ENCODE peak calls at places on chromosomes 6 and 20, in ten cellular contexts. One of them, this sample, is unnamed.

GRCh38 chr6:13346245-13346644 is 17.9 kb upstream of the TBC1D7 start:
- ATAC-seq in activated CD8-positive, alpha-beta memory T cell treated with anti-CD3 and anti-CD28 coated beads, Interleukin-2, amount 10 ng/mL, durations not matched to agents 7 days and 5 days: no peak
- ATAC-seq in omental fat pad: no peak
- ATAC-seq in WTC11: no peak
- ATAC-seq in sciatic nerve: no peak
- ATAC-seq in left cardiac atrium: no peak
- ATAC-seq in HCT116: no peak
- ATAC-seq in T-helper 17 cell: no peak
- ATAC-seq in Right ventricle myocardium inferior: no peak
- ATAC-seq in naive thymus-derived CD4-positive, alpha-beta T cell: no peak
- ATAC-seq in this sample: no peak

GRCh38 chr6:152669894-152670293 is 27.8 kb upstream of the MYCT1 start:
- ATAC-seq in activated CD8-positive, alpha-beta memory T cell treated with anti-CD3 and anti-CD28 coated beads, Interleukin-2, amount 10 ng/mL, durations not matched to agents 7 days and 5 days: no peak
- ATAC-seq in omental fat pad: no peak
- ATAC-seq in WTC11: peak
- ATAC-seq in sciatic nerve: no peak
- ATAC-seq in left cardiac atrium: peak
- ATAC-seq in HCT116: peak
- ATAC-seq in T-helper 17 cell: no peak
- ATAC-seq in Right ventricle myocardium inferior: no peak
- ATAC-seq in naive thymus-derived CD4-positive, alpha-beta T cell: no peak
- ATAC-seq in this sample: peak

GRCh38 chr20:62558779-62559178 is 83.0 kb upstream of the GATA5 start:
- ATAC-seq in activated CD8-positive, alpha-beta memory T cell treated with anti-CD3 and anti-CD28 coated beads, Interleukin-2, amount 10 ng/mL, durations not matched to agents 7 days and 5 days: no peak
- ATAC-seq in omental fat pad: no peak
- ATAC-seq in WTC11: no peak
- ATAC-seq in sciatic nerve: peak
- ATAC-seq in left cardiac atrium: peak
- ATAC-seq in HCT116: no peak
- ATAC-seq in T-helper 17 cell: no peak
- ATAC-seq in Right ventricle myocardium inferior: peak
- ATAC-seq in naive thymus-derived CD4-positive, alpha-beta T cell: no peak
- ATAC-seq in this sample: no peak

GRCh38 chr6:159926542-159927203 is 35.9 kb downstream of the MAS1 start:
- ATAC-seq in activated CD8-positive, alpha-beta memory T cell treated with anti-CD3 and anti-CD28 coated beads, Interleukin-2, amount 10 ng/mL, durations not matched to agents 7 days and 5 days: no peak
- ATAC-seq in omental fat pad: no peak
- ATAC-seq in WTC11: no peak
- ATAC-seq in sciatic nerve: peak
- ATAC-seq in left cardiac atrium: no peak
- ATAC-seq in HCT116: no peak
- ATAC-seq in T-helper 17 cell: no peak
- ATAC-seq in Right ventricle myocardium inferior: no peak
- ATAC-seq in naive thymus-derived CD4-positive, alpha-beta T cell: no peak
- ATAC-seq in this sample: no peak

GRCh38 chr6:108581932-108582500 is 21.3 kb downstream of the FOXO3 start:
- ATAC-seq in activated CD8-positive, alpha-beta memory T cell treated with anti-CD3 and anti-CD28 coated beads, Interleukin-2, amount 10 ng/mL, durations not matched to agents 7 days and 5 days: no peak
- ATAC-seq in omental fat pad: no peak
- ATAC-seq in WTC11: peak
- ATAC-seq in sciatic nerve: no peak
- ATAC-seq in left cardiac atrium: no peak
- ATAC-seq in HCT116: no peak
- ATAC-seq in T-helper 17 cell: no peak
- ATAC-seq in Right ventricle myocardium inferior: no peak
- ATAC-seq in naive thymus-derived CD4-positive, alpha-beta T cell: no peak
- ATAC-seq in this sample: peak

GRCh38 chr6:89789980-89790379 is 29.6 kb downstream of the MDN1 start:
- ATAC-seq in activated CD8-positive, alpha-beta memory T cell treated with anti-CD3 and anti-CD28 coated beads, Interleukin-2, amount 10 ng/mL, durations not matched to agents 7 days and 5 days: no peak
- ATAC-seq in omental fat pad: no peak
- ATAC-seq in WTC11: no peak
- ATAC-seq in sciatic nerve: no peak
- ATAC-seq in left cardiac atrium: no peak
- ATAC-seq in HCT116: no peak
- ATAC-seq in T-helper 17 cell: no peak
- ATAC-seq in Right ventricle myocardium inferior: no peak
- ATAC-seq in naive thymus-derived CD4-positive, alpha-beta T cell: no peak
- ATAC-seq in this sample: no peak

GRCh38 chr6:88866856-88867255 is 96.6 kb downstream of the RNGTT start:
- ATAC-seq in activated CD8-positive, alpha-beta memory T cell treated with anti-CD3 and anti-CD28 coated beads, Interleukin-2, amount 10 ng/mL, durations not matched to agents 7 days and 5 days: no peak
- ATAC-seq in omental fat pad: no peak
- ATAC-seq in WTC11: no peak
- ATAC-seq in sciatic nerve: no peak
- ATAC-seq in left cardiac atrium: no peak
- ATAC-seq in HCT116: no peak
- ATAC-seq in T-helper 17 cell: no peak
- ATAC-seq in Right ventricle myocardium inferior: no peak
- ATAC-seq in naive thymus-derived CD4-positive, alpha-beta T cell: no peak
- ATAC-seq in this sample: no peak

GRCh38 chr6:118813795-118814194 is 80.2 kb upstream of the ASF1A start:
- ATAC-seq in activated CD8-positive, alpha-beta memory T cell treated with anti-CD3 and anti-CD28 coated beads, Interleukin-2, amount 10 ng/mL, durations not matched to agents 7 days and 5 days: no peak
- ATAC-seq in omental fat pad: no peak
- ATAC-seq in WTC11: no peak
- ATAC-seq in sciatic nerve: no peak
- ATAC-seq in left cardiac atrium: no peak
- ATAC-seq in HCT116: no peak
- ATAC-seq in T-helper 17 cell: no peak
- ATAC-seq in Right ventricle myocardium inferior: no peak
- ATAC-seq in naive thymus-derived CD4-positive, alpha-beta T cell: no peak
- ATAC-seq in this sample: no peak

GRCh38 chr6:16947461-16948159 is 154.2 kb upstream of the STMND1 start:
- ATAC-seq in activated CD8-positive, alpha-beta memory T cell treated with anti-CD3 and anti-CD28 coated beads, Interleukin-2, amount 10 ng/mL, durations not matched to agents 7 days and 5 days: no peak
- ATAC-seq in omental fat pad: peak
- ATAC-seq in WTC11: peak
- ATAC-seq in sciatic nerve: peak
- ATAC-seq in left cardiac atrium: peak
- ATAC-seq in HCT116: peak
- ATAC-seq in T-helper 17 cell: no peak
- ATAC-seq in Right ventricle myocardium inferior: peak
- ATAC-seq in naive thymus-derived CD4-positive, alpha-beta T cell: no peak
- ATAC-seq in this sample: peak

GRCh38 chr6:87183687-87184086 is 28.3 kb downstream of the ZNF292 start:
- ATAC-seq in activated CD8-positive, alpha-beta memory T cell treated with anti-CD3 and anti-CD28 coated beads, Interleukin-2, amount 10 ng/mL, durations not matched to agents 7 days and 5 days: no peak
- ATAC-seq in omental fat pad: no peak
- ATAC-seq in WTC11: no peak
- ATAC-seq in sciatic nerve: no peak
- ATAC-seq in left cardiac atrium: no peak
- ATAC-seq in HCT116: no peak
- ATAC-seq in T-helper 17 cell: no peak
- ATAC-seq in Right ventricle myocardium inferior: no peak
- ATAC-seq in naive thymus-derived CD4-positive, alpha-beta T cell: no peak
- ATAC-seq in this sample: peak

GRCh38 chr6:134041093-134041492 is 11.3 kb downstream of the SLC2A12 start:
- ATAC-seq in activated CD8-positive, alpha-beta memory T cell treated with anti-CD3 and anti-CD28 coated beads, Interleukin-2, amount 10 ng/mL, durations not matched to agents 7 days and 5 days: no peak
- ATAC-seq in omental fat pad: no peak
- ATAC-seq in WTC11: no peak
- ATAC-seq in sciatic nerve: no peak
- ATAC-seq in left cardiac atrium: peak
- ATAC-seq in HCT116: peak
- ATAC-seq in T-helper 17 cell: no peak
- ATAC-seq in Right ventricle myocardium inferior: no peak
- ATAC-seq in naive thymus-derived CD4-positive, alpha-beta T cell: no peak
- ATAC-seq in this sample: peak

GRCh38 chr6:35602133-35602946 is 86.4 kb downstream of the FKBP5 start:
- ATAC-seq in activated CD8-positive, alpha-beta memory T cell treated with anti-CD3 and anti-CD28 coated beads, Interleukin-2, amount 10 ng/mL, durations not matched to agents 7 days and 5 days: peak
- ATAC-seq in omental fat pad: peak
- ATAC-seq in WTC11: no peak
- ATAC-seq in sciatic nerve: peak
- ATAC-seq in left cardiac atrium: peak
- ATAC-seq in HCT116: no peak
- ATAC-seq in T-helper 17 cell: peak
- ATAC-seq in Right ventricle myocardium inferior: peak
- ATAC-seq in naive thymus-derived CD4-positive, alpha-beta T cell: peak
- ATAC-seq in this sample: peak

GRCh38 chr6:42637681-42638080 is 73.9 kb downstream of the UBR2 start:
- ATAC-seq in activated CD8-positive, alpha-beta memory T cell treated with anti-CD3 and anti-CD28 coated beads, Interleukin-2, amount 10 ng/mL, durations not matched to agents 7 days and 5 days: peak
- ATAC-seq in omental fat pad: no peak
- ATAC-seq in WTC11: no peak
- ATAC-seq in sciatic nerve: no peak
- ATAC-seq in left cardiac atrium: no peak
- ATAC-seq in HCT116: no peak
- ATAC-seq in T-helper 17 cell: no peak
- ATAC-seq in Right ventricle myocardium inferior: no peak
- ATAC-seq in naive thymus-derived CD4-positive, alpha-beta T cell: no peak
- ATAC-seq in this sample: no peak

GRCh38 chr6:152062476-152062875 is 255.0 kb downstream of the ESR1 start:
- ATAC-seq in activated CD8-positive, alpha-beta memory T cell treated with anti-CD3 and anti-CD28 coated beads, Interleukin-2, amount 10 ng/mL, durations not matched to agents 7 days and 5 days: no peak
- ATAC-seq in omental fat pad: no peak
- ATAC-seq in WTC11: no peak
- ATAC-seq in sciatic nerve: no peak
- ATAC-seq in left cardiac atrium: no peak
- ATAC-seq in HCT116: no peak
- ATAC-seq in T-helper 17 cell: no peak
- ATAC-seq in Right ventricle myocardium inferior: peak
- ATAC-seq in naive thymus-derived CD4-positive, alpha-beta T cell: no peak
- ATAC-seq in this sample: no peak

GRCh38 chr6:27295301-27296079 is 16.6 kb downstream of the POM121L2 start:
- ATAC-seq in activated CD8-positive, alpha-beta memory T cell treated with anti-CD3 and anti-CD28 coated beads, Interleukin-2, amount 10 ng/mL, durations not matched to agents 7 days and 5 days: no peak
- ATAC-seq in omental fat pad: no peak
- ATAC-seq in WTC11: peak
- ATAC-seq in sciatic nerve: no peak
- ATAC-seq in left cardiac atrium: no peak
- ATAC-seq in HCT116: peak
- ATAC-seq in T-helper 17 cell: no peak
- ATAC-seq in Right ventricle myocardium inferior: no peak
- ATAC-seq in naive thymus-derived CD4-positive, alpha-beta T cell: no peak
- ATAC-seq in this sample: peak

GRCh38 chr20:63686492-63687321 is 9.7 kb upstream of the TNFRSF6B start:
- ATAC-seq in activated CD8-positive, alpha-beta memory T cell treated with anti-CD3 and anti-CD28 coated beads, Interleukin-2, amount 10 ng/mL, durations not matched to agents 7 days and 5 days: no peak
- ATAC-seq in omental fat pad: peak
- ATAC-seq in WTC11: no peak
- ATAC-seq in sciatic nerve: peak
- ATAC-seq in left cardiac atrium: peak
- ATAC-seq in HCT116: peak
- ATAC-seq in T-helper 17 cell: peak
- ATAC-seq in Right ventricle myocardium inferior: peak
- ATAC-seq in naive thymus-derived CD4-positive, alpha-beta T cell: peak
- ATAC-seq in this sample: no peak

GRCh38 chr6:168636147-168636982 is 195.4 kb downstream of the SMOC2 start:
- ATAC-seq in activated CD8-positive, alpha-beta memory T cell treated with anti-CD3 and anti-CD28 coated beads, Interleukin-2, amount 10 ng/mL, durations not matched to agents 7 days and 5 days: no peak
- ATAC-seq in omental fat pad: no peak
- ATAC-seq in WTC11: peak
- ATAC-seq in sciatic nerve: no peak
- ATAC-seq in left cardiac atrium: peak
- ATAC-seq in HCT116: peak
- ATAC-seq in T-helper 17 cell: no peak
- ATAC-seq in Right ventricle myocardium inferior: peak
- ATAC-seq in naive thymus-derived CD4-positive, alpha-beta T cell: no peak
- ATAC-seq in this sample: no peak

GRCh38 chr6:27224729-27225128 is 22.8 kb upstream of the PRSS16 start:
- ATAC-seq in activated CD8-positive, alpha-beta memory T cell treated with anti-CD3 and anti-CD28 coated beads, Interleukin-2, amount 10 ng/mL, durations not matched to agents 7 days and 5 days: no peak
- ATAC-seq in omental fat pad: no peak
- ATAC-seq in WTC11: no peak
- ATAC-seq in sciatic nerve: no peak
- ATAC-seq in left cardiac atrium: no peak
- ATAC-seq in HCT116: no peak
- ATAC-seq in T-helper 17 cell: no peak
- ATAC-seq in Right ventricle myocardium inferior: no peak
- ATAC-seq in naive thymus-derived CD4-positive, alpha-beta T cell: no peak
- ATAC-seq in this sample: no peak

GRCh38 chr6:127538750-127539264 is 19.7 kb upstream of the MTCL3 start:
- ATAC-seq in activated CD8-positive, alpha-beta memory T cell treated with anti-CD3 and anti-CD28 coated beads, Interleukin-2, amount 10 ng/mL, durations not matched to agents 7 days and 5 days: peak
- ATAC-seq in omental fat pad: no peak
- ATAC-seq in WTC11: peak
- ATAC-seq in sciatic nerve: no peak
- ATAC-seq in left cardiac atrium: no peak
- ATAC-seq in HCT116: no peak
- ATAC-seq in T-helper 17 cell: peak
- ATAC-seq in Right ventricle myocardium inferior: no peak
- ATAC-seq in naive thymus-derived CD4-positive, alpha-beta T cell: no peak
- ATAC-seq in this sample: peak

This sample was measured in SK-N-SH treated with all-trans-retinoic acid at 6 μM for 48 hours.